ENCODE peak calls at places on chromosomes 16 and 17, in nine cellular contexts. One of them, this sample, is unnamed.

GRCh38 chr16:21277927-21278706 is at the start of gene CRYM:
- DNase-seq in heart left ventricle: peak; percentile 82
- DNase-seq in fibroblast of the aortic adventitia: peak; percentile 32
- DNase-seq in mesothelial cell of epicardium: peak; percentile 49
- DNase-seq in transverse colon: peak; percentile 80
- DNase-seq in IMR-90: no peak
- DNase-seq in tibial nerve: no peak
- DNase-seq in RWPE1: peak; percentile 55
- DNase-seq in endothelial cell: peak; percentile 76
- DNase-seq in this sample: peak; percentile 49

GRCh38 chr17:56597495-56597990 is 4.0 kb downstream of the NOG start:
- DNase-seq in endothelial cell: peak; percentile 34
- DNase-seq in transverse colon: no peak
- DNase-seq in mesothelial cell of epicardium: peak; percentile 83
- DNase-seq in heart left ventricle: no peak
- DNase-seq in fibroblast of the aortic adventitia: no peak
- DNase-seq in tibial nerve: no peak
- DNase-seq in IMR-90: peak; percentile 26
- DNase-seq in RWPE1: no peak
- DNase-seq in this sample: no peak

GRCh38 chr17:50212121-50212843 is 10.9 kb upstream of the COL1A1 start:
- DNase-seq in tibial nerve: peak; percentile 17
- DNase-seq in transverse colon: peak; percentile 41
- DNase-seq in RWPE1: no peak
- DNase-seq in IMR-90: peak; percentile 95
- DNase-seq in fibroblast of the aortic adventitia: peak; percentile 95
- DNase-seq in endothelial cell: no peak
- DNase-seq in heart left ventricle: no peak
- DNase-seq in mesothelial cell of epicardium: no peak
- DNase-seq in this sample: no peak

GRCh38 chr16:66121466-66121865 is 245.0 kb upstream of the CDH5 start:
- DNase-seq in tibial nerve: no peak
- DNase-seq in heart left ventricle: no peak
- DNase-seq in RWPE1: no peak
- DNase-seq in IMR-90: peak; percentile 13
- DNase-seq in transverse colon: no peak
- DNase-seq in endothelial cell: no peak
- DNase-seq in fibroblast of the aortic adventitia: no peak
- DNase-seq in mesothelial cell of epicardium: no peak
- DNase-seq in this sample: no peak

GRCh38 chr16:78428193-78428592 is 328.7 kb downstream of the WWOX start:
- DNase-seq in fibroblast of the aortic adventitia: no peak
- DNase-seq in heart left ventricle: no peak
- DNase-seq in IMR-90: no peak
- DNase-seq in mesothelial cell of epicardium: no peak
- DNase-seq in endothelial cell: peak; percentile 4
- DNase-seq in tibial nerve: no peak
- DNase-seq in transverse colon: no peak
- DNase-seq in RWPE1: no peak
- DNase-seq in this sample: no peak

GRCh38 chr16:86597880-86598606 is 19.7 kb downstream of the FOXL1 start:
- DNase-seq in endothelial cell: no peak
- DNase-seq in mesothelial cell of epicardium: no peak
- DNase-seq in RWPE1: no peak
- DNase-seq in tibial nerve: no peak
- DNase-seq in fibroblast of the aortic adventitia: peak; percentile 55
- DNase-seq in transverse colon: no peak
- DNase-seq in IMR-90: no peak
- DNase-seq in heart left ventricle: no peak
- DNase-seq in this sample: no peak

GRCh38 chr16:4687946-4688673 is 5.3 kb upstream of the NUDT16L1 start:
- DNase-seq in tibial nerve: no peak
- DNase-seq in heart left ventricle: peak; percentile 43
- DNase-seq in IMR-90: no peak
- DNase-seq in transverse colon: no peak
- DNase-seq in fibroblast of the aortic adventitia: no peak
- DNase-seq in endothelial cell: no peak
- DNase-seq in mesothelial cell of epicardium: no peak
- DNase-seq in RWPE1: no peak
- DNase-seq in this sample: no peak

GRCh38 chr16:29170393-29171239 is 185.8 kb downstream of the LAT start:
- DNase-seq in tibial nerve: no peak
- DNase-seq in fibroblast of the aortic adventitia: no peak
- DNase-seq in transverse colon: no peak
- DNase-seq in mesothelial cell of epicardium: no peak
- DNase-seq in heart left ventricle: peak; percentile 67
- DNase-seq in endothelial cell: no peak
- DNase-seq in IMR-90: no peak
- DNase-seq in RWPE1: no peak
- DNase-seq in this sample: no peak

GRCh38 chr17:42409467-42410351 is 13.3 kb downstream of the CAVIN1 start:
- DNase-seq in transverse colon: peak; percentile 49
- DNase-seq in endothelial cell: no peak
- DNase-seq in IMR-90: peak; percentile 91
- DNase-seq in fibroblast of the aortic adventitia: peak; percentile 98
- DNase-seq in RWPE1: peak; percentile 96
- DNase-seq in tibial nerve: peak; percentile 85
- DNase-seq in heart left ventricle: peak; percentile 68
- DNase-seq in mesothelial cell of epicardium: no peak
- DNase-seq in this sample: no peak

GRCh38 chr16:69145658-69146057 is 13.2 kb downstream of the UTP4 start:
- DNase-seq in IMR-90: peak; percentile 17
- DNase-seq in endothelial cell: no peak
- DNase-seq in RWPE1: no peak
- DNase-seq in mesothelial cell of epicardium: no peak
- DNase-seq in transverse colon: no peak
- DNase-seq in heart left ventricle: no peak
- DNase-seq in fibroblast of the aortic adventitia: peak; percentile 78
- DNase-seq in tibial nerve: no peak
- DNase-seq in this sample: no peak

GRCh38 chr17:8838551-8839095 is 28.9 kb downstream of the PIK3R6 start:
- DNase-seq in mesothelial cell of epicardium: no peak
- DNase-seq in IMR-90: no peak
- DNase-seq in heart left ventricle: no peak
- DNase-seq in tibial nerve: no peak
- DNase-seq in fibroblast of the aortic adventitia: no peak
- DNase-seq in RWPE1: no peak
- DNase-seq in endothelial cell: no peak
- DNase-seq in transverse colon: no peak
- DNase-seq in this sample: no peak

GRCh38 chr17:50290074-50290702 is 15.9 kb downstream of the TMEM92 start:
- DNase-seq in RWPE1: peak; percentile 83
- DNase-seq in tibial nerve: peak; percentile 84
- DNase-seq in heart left ventricle: peak; percentile 72
- DNase-seq in mesothelial cell of epicardium: no peak
- DNase-seq in fibroblast of the aortic adventitia: peak; percentile 99
- DNase-seq in endothelial cell: no peak
- DNase-seq in transverse colon: peak; percentile 64
- DNase-seq in IMR-90: peak; percentile 100
- DNase-seq in this sample: no peak

DNA sequence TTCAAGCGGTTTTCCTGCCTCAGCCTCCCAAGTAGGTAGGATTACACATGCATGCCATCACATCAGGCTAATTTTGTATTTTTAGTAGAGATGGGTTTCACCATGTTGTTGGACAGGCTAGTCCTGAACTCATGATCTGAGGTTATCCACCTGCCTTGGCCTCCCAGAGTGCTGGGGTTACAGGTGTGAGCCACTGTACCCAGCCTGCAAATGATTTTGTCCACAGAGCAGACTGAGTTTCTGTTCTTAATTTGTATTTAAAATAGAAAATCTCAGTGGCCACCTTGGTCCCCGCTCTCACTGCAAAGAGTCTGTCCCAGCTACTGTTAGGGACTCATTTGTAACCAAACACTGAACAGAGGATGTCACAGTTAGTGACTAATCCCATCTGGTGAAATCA is 415.7 kb upstream of the RBFOX1 start:
- DNase-seq in mesothelial cell of epicardium: no peak
- DNase-seq in fibroblast of the aortic adventitia: no peak
- DNase-seq in heart left ventricle: no peak
- DNase-seq in transverse colon: no peak
- DNase-seq in tibial nerve: no peak
- DNase-seq in IMR-90: no peak
- DNase-seq in RWPE1: no peak
- DNase-seq in endothelial cell: no peak
- DNase-seq in this sample: no peak
- TF ChIP-seq CTCF in mesothelial cell of epicardium: no peak
- TF ChIP-seq CTCF in fibroblast of the aortic adventitia: no peak
- TF ChIP-seq CTCF in heart left ventricle: no peak
- TF ChIP-seq CTCF in transverse colon: no peak
- TF ChIP-seq CTCF in tibial nerve: no peak
- TF ChIP-seq CTCF in IMR-90: no peak
- TF ChIP-seq CTCF in RWPE1: no peak
- TF ChIP-seq CTCF in endothelial cell: no peak
- TF ChIP-seq CTCF in this sample: no peak

GRCh38 chr17:67178555-67178954 is 66.4 kb downstream of the HELZ start:
- DNase-seq in endothelial cell: no peak
- DNase-seq in mesothelial cell of epicardium: no peak
- DNase-seq in IMR-90: no peak
- DNase-seq in heart left ventricle: no peak
- DNase-seq in RWPE1: no peak
- DNase-seq in tibial nerve: no peak
- DNase-seq in transverse colon: no peak
- DNase-seq in fibroblast of the aortic adventitia: no peak
- DNase-seq in this sample: no peak

GRCh38 chr17:67183531-67183930 is 61.5 kb downstream of the HELZ start:
- DNase-seq in tibial nerve: no peak
- DNase-seq in heart left ventricle: no peak
- DNase-seq in fibroblast of the aortic adventitia: no peak
- DNase-seq in endothelial cell: no peak
- DNase-seq in mesothelial cell of epicardium: no peak
- DNase-seq in IMR-90: no peak
- DNase-seq in RWPE1: no peak
- DNase-seq in transverse colon: no peak
- DNase-seq in this sample: no peak

GRCh38 chr17:67177732-67178131 is 67.3 kb downstream of the HELZ start:
- DNase-seq in heart left ventricle: no peak
- DNase-seq in transverse colon: no peak
- DNase-seq in fibroblast of the aortic adventitia: no peak
- DNase-seq in IMR-90: no peak
- DNase-seq in endothelial cell: no peak
- DNase-seq in tibial nerve: no peak
- DNase-seq in mesothelial cell of epicardium: no peak
- DNase-seq in RWPE1: no peak
- DNase-seq in this sample: no peak

GRCh38 chr17:67181825-67182224 is 63.2 kb downstream of the HELZ start:
- DNase-seq in transverse colon: no peak
- DNase-seq in tibial nerve: no peak
- DNase-seq in fibroblast of the aortic adventitia: no peak
- DNase-seq in heart left ventricle: no peak
- DNase-seq in mesothelial cell of epicardium: no peak
- DNase-seq in RWPE1: no peak
- DNase-seq in IMR-90: no peak
- DNase-seq in endothelial cell: no peak
- DNase-seq in this sample: no peak

DNA sequence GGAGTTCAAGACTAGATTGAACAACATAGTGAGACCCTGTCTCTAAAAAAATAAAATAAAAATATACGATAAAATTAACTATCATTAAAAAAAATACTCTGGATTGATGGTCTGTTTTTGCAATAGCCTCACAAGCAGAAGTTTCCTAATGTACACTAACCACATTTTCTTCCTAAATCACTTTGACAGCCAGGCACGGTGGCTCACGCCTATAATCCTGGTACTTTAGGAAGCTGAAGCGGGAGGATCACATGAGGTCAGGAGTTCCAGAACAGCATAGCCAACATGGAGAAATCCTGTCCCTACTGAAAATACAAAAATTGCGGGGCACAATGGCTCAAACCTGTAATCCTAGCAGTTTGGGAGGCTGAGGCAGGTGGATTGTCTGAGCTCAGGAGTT is 64.7 kb downstream of the HELZ start:
- DNase-seq in IMR-90: no peak
- DNase-seq in heart left ventricle: no peak
- DNase-seq in endothelial cell: no peak
- DNase-seq in RWPE1: no peak
- DNase-seq in fibroblast of the aortic adventitia: no peak
- DNase-seq in tibial nerve: no peak
- DNase-seq in transverse colon: no peak
- DNase-seq in mesothelial cell of epicardium: no peak
- DNase-seq in this sample: no peak
- TF ChIP-seq CTCF in IMR-90: no peak
- TF ChIP-seq CTCF in heart left ventricle: no peak
- TF ChIP-seq CTCF in endothelial cell: no peak
- TF ChIP-seq CTCF in RWPE1: no peak
- TF ChIP-seq CTCF in fibroblast of the aortic adventitia: no peak
- TF ChIP-seq CTCF in tibial nerve: no peak
- TF ChIP-seq CTCF in transverse colon: no peak
- TF ChIP-seq CTCF in mesothelial cell of epicardium: no peak
- TF ChIP-seq CTCF in this sample: no peak

GRCh38 chr17:78597923-78598545 is 20.8 kb upstream of the DNAH17 start:
- DNase-seq in endothelial cell: no peak
- DNase-seq in fibroblast of the aortic adventitia: peak; percentile 49
- DNase-seq in transverse colon: no peak
- DNase-seq in heart left ventricle: no peak
- DNase-seq in tibial nerve: no peak
- DNase-seq in RWPE1: no peak
- DNase-seq in mesothelial cell of epicardium: no peak
- DNase-seq in IMR-90: peak; percentile 86
- DNase-seq in this sample: no peak

GRCh38 chr17:78591263-78591671 is 14.1 kb upstream of the DNAH17 start:
- DNase-seq in mesothelial cell of epicardium: no peak
- DNase-seq in IMR-90: no peak
- DNase-seq in RWPE1: no peak
- DNase-seq in fibroblast of the aortic adventitia: no peak
- DNase-seq in endothelial cell: no peak
- DNase-seq in heart left ventricle: no peak
- DNase-seq in tibial nerve: no peak
- DNase-seq in transverse colon: no peak
- DNase-seq in this sample: no peak

GRCh38 chr17:78596871-78597635 is 19.9 kb upstream of the DNAH17 start:
- DNase-seq in transverse colon: no peak
- DNase-seq in heart left ventricle: no peak
- DNase-seq in tibial nerve: no peak
- DNase-seq in endothelial cell: no peak
- DNase-seq in mesothelial cell of epicardium: no peak
- DNase-seq in IMR-90: no peak
- DNase-seq in RWPE1: no peak
- DNase-seq in fibroblast of the aortic adventitia: no peak
- DNase-seq in this sample: no peak

GRCh38 chr17:78592991-78593329 is 15.8 kb upstream of the DNAH17 start:
- DNase-seq in IMR-90: no peak
- DNase-seq in heart left ventricle: no peak
- DNase-seq in mesothelial cell of epicardium: no peak
- DNase-seq in RWPE1: no peak
- DNase-seq in tibial nerve: no peak
- DNase-seq in transverse colon: no peak
- DNase-seq in endothelial cell: no peak
- DNase-seq in fibroblast of the aortic adventitia: no peak
- DNase-seq in this sample: no peak

GRCh38 chr17:78595135-78595810 is 18.1 kb upstream of the DNAH17 start:
- DNase-seq in RWPE1: no peak
- DNase-seq in mesothelial cell of epicardium: no peak
- DNase-seq in heart left ventricle: no peak
- DNase-seq in IMR-90: no peak
- DNase-seq in endothelial cell: no peak
- DNase-seq in tibial nerve: no peak
- DNase-seq in transverse colon: no peak
- DNase-seq in fibroblast of the aortic adventitia: no peak
- DNase-seq in this sample: peak; percentile 21
- TF ChIP-seq CTCF in RWPE1: no peak
- TF ChIP-seq CTCF in mesothelial cell of epicardium: no peak
- TF ChIP-seq CTCF in heart left ventricle: no peak
- TF ChIP-seq CTCF in IMR-90: no peak
- TF ChIP-seq CTCF in endothelial cell: no peak
- TF ChIP-seq CTCF in tibial nerve: no peak
- TF ChIP-seq CTCF in transverse colon: no peak
- TF ChIP-seq CTCF in fibroblast of the aortic adventitia: no peak
- TF ChIP-seq CTCF in this sample: no peak

GRCh38 chr17:81457917-81458555 is 54.6 kb downstream of the ACTG1 start:
- DNase-seq in fibroblast of the aortic adventitia: no peak
- DNase-seq in endothelial cell: no peak
- DNase-seq in RWPE1: no peak
- DNase-seq in IMR-90: no peak
- DNase-seq in heart left ventricle: no peak
- DNase-seq in tibial nerve: no peak
- DNase-seq in mesothelial cell of epicardium: no peak
- DNase-seq in transverse colon: no peak
- DNase-seq in this sample: no peak
- TF ChIP-seq CTCF in fibroblast of the aortic adventitia: no peak
- TF ChIP-seq CTCF in endothelial cell: no peak
- TF ChIP-seq CTCF in RWPE1: no peak
- TF ChIP-seq CTCF in IMR-90: no peak
- TF ChIP-seq CTCF in heart left ventricle: no peak
- TF ChIP-seq CTCF in tibial nerve: no peak
- TF ChIP-seq CTCF in mesothelial cell of epicardium: no peak
- TF ChIP-seq CTCF in transverse colon: no peak
- TF ChIP-seq CTCF in this sample: no peak